ENCODE peak calls at places on chromosome 10, in ten cellular contexts. K, T, Q, N, M, B, F, I, G and D are unnamed samples.

GRCh38 chr10:91592282-91593020 is 40.4 kb downstream of the PPP1R3C start:
- DNase-seq in K (no peak), T (no peak), Q (no peak), N (no peak), M (no peak), B (no peak), F (no peak), I (no peak), G (no peak), D (no peak)

GRCh38 chr10:89480047-89480446 is 55.3 kb downstream of the SLC16A12 start:
- DNase-seq in K (no peak), T (no peak), Q (peak), N (no peak), M (no peak), B (no peak), F (no peak), I (no peak), G (no peak), D (no peak)

GRCh38 chr10:105650311-105650710 is 1009.2 kb downstream of the SORCS3 start:
- DNase-seq in K (no peak), T (no peak), Q (no peak), N (no peak), M (no peak), B (no peak), F (no peak), I (no peak), G (no peak), D (no peak)

GRCh38 chr10:32259551-32259950 is 87.4 kb downstream of the EPC1 start:
- DNase-seq in K (no peak), T (no peak), Q (no peak), N (no peak), M (no peak), B (no peak), F (no peak), I (no peak), G (no peak), D (no peak)

GRCh38 chr10:77392236-77392721 is 245.3 kb downstream of the KCNMA1 start:
- DNase-seq in K (no peak), T (no peak), Q (peak), N (no peak), M (no peak), B (no peak), F (no peak), I (no peak), G (no peak), D (no peak)

GRCh38 chr10:79104264-79104954 is 35.6 kb downstream of the ZMIZ1 start:
- DNase-seq in K (no peak), T (no peak), Q (peak), N (no peak), M (no peak), B (no peak), F (no peak), I (peak), G (peak), D (no peak)

GRCh38 chr10:18136056-18136916 is 3.9 kb upstream of the CACNB2 start:
- DNase-seq in K (no peak), T (no peak), Q (no peak), N (no peak), M (peak), B (no peak), F (no peak), I (no peak), G (no peak), D (no peak)

GRCh38 chr10:4541292-4541691 is 284.7 kb upstream of the AKR1E2 start:
- DNase-seq in K (no peak), T (no peak), Q (peak), N (no peak), M (no peak), B (no peak), F (peak), I (no peak), G (peak), D (no peak)

GRCh38 chr10:114654829-114655575 is 3.1 kb downstream of the ABLIM1 start:
- DNase-seq in K (no peak), T (no peak), Q (no peak), N (no peak), M (no peak), B (no peak), F (no peak), I (no peak), G (no peak), D (no peak)

GRCh38 chr10:97873569-97873968 is 23.9 kb downstream of the GOLGA7B start:
- DNase-seq in K (no peak), T (no peak), Q (no peak), N (no peak), M (no peak), B (no peak), F (no peak), I (peak), G (no peak), D (no peak)

GRCh38 chr10:120824864-120825263 is 26.3 kb upstream of the WDR11 start:
- DNase-seq in K (peak), T (no peak), Q (no peak), N (peak), M (peak), B (no peak), F (peak), I (no peak), G (peak), D (peak)

GRCh38 chr10:62047240-62047897 is 145.9 kb downstream of the ARID5B start:
- DNase-seq in K (no peak), T (no peak), Q (no peak), N (no peak), M (no peak), B (no peak), F (no peak), I (no peak), G (no peak), D (no peak)